ENCODE peak calls at places on chromosomes 7 and 10, in nine cellular contexts. One of them, this sample, is unnamed.

GRCh38 chr10:30775779-30776591 is 146.4 kb upstream of the LYZL2 start:
- DNase-seq in AG04450: peak
- DNase-seq in stomach: no peak
- DNase-seq in heart left ventricle: no peak
- DNase-seq in colonic mucosa: no peak
- DNase-seq in ovary: no peak
- DNase-seq in tibial artery: no peak
- DNase-seq in thyroid gland: no peak
- DNase-seq in right lobe of liver: no peak
- DNase-seq in this sample: no peak

GRCh38 chr7:94510582-94511456 is 1.2 kb downstream of the CASD1 start:
- DNase-seq in AG04450: no peak
- DNase-seq in stomach: peak
- DNase-seq in heart left ventricle: peak
- DNase-seq in colonic mucosa: peak
- DNase-seq in ovary: no peak
- DNase-seq in tibial artery: peak
- DNase-seq in thyroid gland: no peak
- DNase-seq in right lobe of liver: peak
- DNase-seq in this sample: no peak

GRCh38 chr10:34150103-34150502 is 665.0 kb downstream of the PARD3 start:
- DNase-seq in AG04450: no peak
- DNase-seq in stomach: no peak
- DNase-seq in heart left ventricle: no peak
- DNase-seq in colonic mucosa: no peak
- DNase-seq in ovary: no peak
- DNase-seq in tibial artery: no peak
- DNase-seq in thyroid gland: no peak
- DNase-seq in right lobe of liver: no peak
- DNase-seq in this sample: no peak

GRCh38 chr10:121860810-121861209 is 67.0 kb downstream of the ATE1 start:
- DNase-seq in AG04450: no peak
- DNase-seq in stomach: no peak
- DNase-seq in heart left ventricle: no peak
- DNase-seq in colonic mucosa: no peak
- DNase-seq in ovary: no peak
- DNase-seq in tibial artery: no peak
- DNase-seq in thyroid gland: no peak
- DNase-seq in right lobe of liver: no peak
- DNase-seq in this sample: no peak

GRCh38 chr7:30950197-30950596 is 13.6 kb upstream of the GHRHR start:
- DNase-seq in AG04450: no peak
- DNase-seq in stomach: no peak
- DNase-seq in heart left ventricle: no peak
- DNase-seq in colonic mucosa: no peak
- DNase-seq in ovary: no peak
- DNase-seq in tibial artery: no peak
- DNase-seq in thyroid gland: no peak
- DNase-seq in right lobe of liver: no peak
- DNase-seq in this sample: no peak

GRCh38 chr10:85447690-85448089 is 918.9 kb downstream of the GRID1 start:
- DNase-seq in AG04450: no peak
- DNase-seq in stomach: no peak
- DNase-seq in heart left ventricle: no peak
- DNase-seq in colonic mucosa: no peak
- DNase-seq in ovary: no peak
- DNase-seq in tibial artery: no peak
- DNase-seq in thyroid gland: no peak
- DNase-seq in right lobe of liver: no peak
- DNase-seq in this sample: no peak

GRCh38 chr7:117127585-117128168 is 174.4 kb downstream of the ST7 start:
- DNase-seq in AG04450: peak
- DNase-seq in stomach: peak
- DNase-seq in heart left ventricle: peak
- DNase-seq in colonic mucosa: peak
- DNase-seq in ovary: peak
- DNase-seq in tibial artery: peak
- DNase-seq in thyroid gland: peak
- DNase-seq in right lobe of liver: no peak
- DNase-seq in this sample: no peak

GRCh38 chr10:70744617-70745138 is 40.5 kb downstream of the TBATA start:
- DNase-seq in AG04450: no peak
- DNase-seq in stomach: no peak
- DNase-seq in heart left ventricle: no peak
- DNase-seq in colonic mucosa: no peak
- DNase-seq in ovary: no peak
- DNase-seq in tibial artery: no peak
- DNase-seq in thyroid gland: no peak
- DNase-seq in right lobe of liver: no peak
- DNase-seq in this sample: no peak

GRCh38 chr10:79022565-79023488 is 45.9 kb upstream of the ZMIZ1 start:
- DNase-seq in AG04450: no peak
- DNase-seq in stomach: no peak
- DNase-seq in heart left ventricle: peak
- DNase-seq in colonic mucosa: no peak
- DNase-seq in ovary: peak
- DNase-seq in tibial artery: no peak
- DNase-seq in thyroid gland: peak
- DNase-seq in right lobe of liver: peak
- DNase-seq in this sample: peak

GRCh38 chr7:27746978-27747377 is 7.0 kb downstream of the TAX1BP1 start:
- DNase-seq in AG04450: no peak
- DNase-seq in stomach: no peak
- DNase-seq in heart left ventricle: no peak
- DNase-seq in colonic mucosa: no peak
- DNase-seq in ovary: no peak
- DNase-seq in tibial artery: no peak
- DNase-seq in thyroid gland: no peak
- DNase-seq in right lobe of liver: no peak
- DNase-seq in this sample: no peak

GRCh38 chr7:112176241-112176640 is 30.0 kb downstream of the DOCK4 start:
- DNase-seq in AG04450: no peak
- DNase-seq in stomach: no peak
- DNase-seq in heart left ventricle: no peak
- DNase-seq in colonic mucosa: no peak
- DNase-seq in ovary: no peak
- DNase-seq in tibial artery: no peak
- DNase-seq in thyroid gland: no peak
- DNase-seq in right lobe of liver: no peak
- DNase-seq in this sample: no peak

GRCh38 chr7:35581564-35581963 is 113.4 kb downstream of the HERPUD2 start:
- DNase-seq in AG04450: no peak
- DNase-seq in stomach: no peak
- DNase-seq in heart left ventricle: no peak
- DNase-seq in colonic mucosa: no peak
- DNase-seq in ovary: no peak
- DNase-seq in tibial artery: no peak
- DNase-seq in thyroid gland: no peak
- DNase-seq in right lobe of liver: no peak
- DNase-seq in this sample: no peak

GRCh38 chr10:122234416-122234815 is 36.7 kb upstream of the BTBD16 start:
- DNase-seq in AG04450: no peak
- DNase-seq in stomach: no peak
- DNase-seq in heart left ventricle: no peak
- DNase-seq in colonic mucosa: no peak
- DNase-seq in ovary: no peak
- DNase-seq in tibial artery: no peak
- DNase-seq in thyroid gland: no peak
- DNase-seq in right lobe of liver: no peak
- DNase-seq in this sample: no peak

GRCh38 chr10:1063232-1063862 is 7.2 kb downstream of the WDR37 start:
- DNase-seq in AG04450: no peak
- DNase-seq in stomach: no peak
- DNase-seq in heart left ventricle: no peak
- DNase-seq in colonic mucosa: no peak
- DNase-seq in ovary: no peak
- DNase-seq in tibial artery: no peak
- DNase-seq in thyroid gland: no peak
- DNase-seq in right lobe of liver: no peak
- DNase-seq in this sample: no peak

GRCh38 chr7:20786779-20787651 is at the start of gene SP8:
- DNase-seq in AG04450: no peak
- DNase-seq in stomach: no peak
- DNase-seq in heart left ventricle: no peak
- DNase-seq in colonic mucosa: peak
- DNase-seq in ovary: no peak
- DNase-seq in tibial artery: no peak
- DNase-seq in thyroid gland: no peak
- DNase-seq in right lobe of liver: no peak
- DNase-seq in this sample: no peak

GRCh38 chr7:130958846-130959245 is 224.8 kb upstream of the KLF14 start:
- DNase-seq in AG04450: no peak
- DNase-seq in stomach: no peak
- DNase-seq in heart left ventricle: no peak
- DNase-seq in colonic mucosa: no peak
- DNase-seq in ovary: no peak
- DNase-seq in tibial artery: no peak
- DNase-seq in thyroid gland: no peak
- DNase-seq in right lobe of liver: no peak
- DNase-seq in this sample: no peak

DNA sequence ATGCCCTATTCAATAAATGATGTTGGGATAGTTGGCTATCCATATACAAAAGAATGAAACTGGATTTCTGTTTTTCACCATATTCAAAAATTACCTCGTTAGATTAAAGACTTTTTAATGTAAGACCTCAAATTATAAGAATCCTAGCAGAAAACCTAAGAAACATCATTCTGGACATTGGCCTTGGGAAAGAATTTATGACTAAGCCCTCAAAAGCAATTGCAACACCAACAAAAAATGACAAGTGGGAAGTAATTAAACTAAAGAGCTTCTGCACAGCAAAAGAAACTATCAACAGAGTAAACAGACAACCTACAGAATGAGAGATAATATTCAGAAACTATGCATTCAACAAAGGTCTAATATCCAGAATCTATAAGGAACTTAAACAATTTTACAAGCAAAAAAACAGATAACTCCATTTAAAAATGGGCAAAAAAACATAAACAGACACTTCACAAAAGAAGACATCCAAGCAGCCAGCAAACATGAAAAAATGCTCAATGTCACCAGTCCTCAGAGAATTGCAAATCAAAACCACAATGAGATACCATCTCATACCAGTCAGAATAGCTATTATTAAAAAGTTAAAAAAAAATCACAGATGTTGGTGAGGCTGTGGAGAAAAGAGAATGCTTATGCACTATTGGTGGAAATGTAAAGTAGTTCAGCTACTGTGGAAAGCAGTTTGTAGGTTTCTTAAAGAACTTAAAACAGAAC is 309.8 kb downstream of the AHR start:
- DNase-seq in AG04450: no peak
- DNase-seq in stomach: no peak
- DNase-seq in heart left ventricle: no peak
- DNase-seq in colonic mucosa: no peak
- DNase-seq in ovary: no peak
- DNase-seq in tibial artery: no peak
- DNase-seq in thyroid gland: no peak
- DNase-seq in right lobe of liver: no peak
- DNase-seq in this sample: no peak
- H3K27ac ChIP-seq in AG04450: no peak
- H3K27ac ChIP-seq in stomach: no peak
- H3K27ac ChIP-seq in heart left ventricle: no peak
- H3K27ac ChIP-seq in colonic mucosa: no peak
- H3K27ac ChIP-seq in ovary: no peak
- H3K27ac ChIP-seq in tibial artery: no peak
- H3K27ac ChIP-seq in thyroid gland: no peak
- H3K27ac ChIP-seq in right lobe of liver: no peak
- H3K27ac ChIP-seq in this sample: no peak

GRCh38 chr10:60810437-60811182 is 32.3 kb downstream of the CDK1 start:
- DNase-seq in AG04450: no peak
- DNase-seq in stomach: peak
- DNase-seq in heart left ventricle: no peak
- DNase-seq in colonic mucosa: no peak
- DNase-seq in ovary: no peak
- DNase-seq in tibial artery: no peak
- DNase-seq in thyroid gland: no peak
- DNase-seq in right lobe of liver: no peak
- DNase-seq in this sample: no peak

GRCh38 chr10:60807499-60807898 is 29.2 kb downstream of the CDK1 start:
- DNase-seq in AG04450: no peak
- DNase-seq in stomach: no peak
- DNase-seq in heart left ventricle: no peak
- DNase-seq in colonic mucosa: no peak
- DNase-seq in ovary: no peak
- DNase-seq in tibial artery: no peak
- DNase-seq in thyroid gland: no peak
- DNase-seq in right lobe of liver: no peak
- DNase-seq in this sample: no peak

GRCh38 chr10:60808031-60808430 is 29.8 kb downstream of the CDK1 start:
- DNase-seq in AG04450: no peak
- DNase-seq in stomach: no peak
- DNase-seq in heart left ventricle: no peak
- DNase-seq in colonic mucosa: no peak
- DNase-seq in ovary: no peak
- DNase-seq in tibial artery: no peak
- DNase-seq in thyroid gland: no peak
- DNase-seq in right lobe of liver: no peak
- DNase-seq in this sample: no peak

GRCh38 chr10:60806951-60807350 is 28.7 kb downstream of the CDK1 start:
- DNase-seq in AG04450: no peak
- DNase-seq in stomach: no peak
- DNase-seq in heart left ventricle: no peak
- DNase-seq in colonic mucosa: no peak
- DNase-seq in ovary: no peak
- DNase-seq in tibial artery: no peak
- DNase-seq in thyroid gland: no peak
- DNase-seq in right lobe of liver: no peak
- DNase-seq in this sample: no peak

GRCh38 chr10:60809157-60809556 is 30.9 kb downstream of the CDK1 start:
- DNase-seq in AG04450: no peak
- DNase-seq in stomach: no peak
- DNase-seq in heart left ventricle: no peak
- DNase-seq in colonic mucosa: no peak
- DNase-seq in ovary: no peak
- DNase-seq in tibial artery: no peak
- DNase-seq in thyroid gland: no peak
- DNase-seq in right lobe of liver: no peak
- DNase-seq in this sample: no peak
- TF ChIP-seq CTCF in AG04450: no peak
- TF ChIP-seq CTCF in stomach: no peak
- TF ChIP-seq CTCF in heart left ventricle: no peak
- TF ChIP-seq CTCF in colonic mucosa: no peak
- TF ChIP-seq CTCF in ovary: no peak
- TF ChIP-seq CTCF in tibial artery: no peak
- TF ChIP-seq CTCF in thyroid gland: no peak
- TF ChIP-seq CTCF in right lobe of liver: no peak
- TF ChIP-seq CTCF in this sample: no peak

GRCh38 chr10:125812128-125812527 is 10.9 kb downstream of the UROS start:
- DNase-seq in AG04450: no peak
- DNase-seq in stomach: no peak
- DNase-seq in heart left ventricle: no peak
- DNase-seq in colonic mucosa: no peak
- DNase-seq in ovary: peak
- DNase-seq in tibial artery: no peak
- DNase-seq in thyroid gland: no peak
- DNase-seq in right lobe of liver: no peak
- DNase-seq in this sample: no peak
- H3K27ac ChIP-seq in AG04450: no peak
- H3K27ac ChIP-seq in stomach: no peak
- H3K27ac ChIP-seq in heart left ventricle: no peak
- H3K27ac ChIP-seq in colonic mucosa: no peak
- H3K27ac ChIP-seq in ovary: no peak
- H3K27ac ChIP-seq in tibial artery: no peak
- H3K27ac ChIP-seq in thyroid gland: no peak
- H3K27ac ChIP-seq in right lobe of liver: no peak
- H3K27ac ChIP-seq in this sample: no peak

GRCh38 chr10:10854715-10855114 is 163.0 kb upstream of the CELF2 start:
- DNase-seq in AG04450: no peak
- DNase-seq in stomach: no peak
- DNase-seq in heart left ventricle: no peak
- DNase-seq in colonic mucosa: no peak
- DNase-seq in ovary: no peak
- DNase-seq in tibial artery: no peak
- DNase-seq in thyroid gland: no peak
- DNase-seq in right lobe of liver: no peak
- DNase-seq in this sample: no peak
- TF ChIP-seq CTCF in AG04450: no peak
- TF ChIP-seq CTCF in stomach: no peak
- TF ChIP-seq CTCF in heart left ventricle: no peak
- TF ChIP-seq CTCF in colonic mucosa: no peak
- TF ChIP-seq CTCF in ovary: no peak
- TF ChIP-seq CTCF in tibial artery: no peak
- TF ChIP-seq CTCF in thyroid gland: no peak
- TF ChIP-seq CTCF in right lobe of liver: no peak
- TF ChIP-seq CTCF in this sample: no peak

This sample was measured in coronary artery.